ENCODE peak calls at places on chromosome 6, in five cellular contexts. One of them, this sample, is unnamed. For H3K9me3, the result is how much of the 10 kb centered on the place peaks cover.

GRCh38 chr6:105757512-105758200 is 328.5 kb upstream of the PRDM1 start:
- DNase-seq in psoas muscle: no peak
- DNase-seq in CD8-positive, alpha-beta memory T cell: no peak
- DNase-seq in naive thymus-derived CD4-positive, alpha-beta T cell: no peak
- DNase-seq in heart right ventricle: no peak
- DNase-seq in this sample: no peak

GRCh38 chr6:14863896-14864850 is 381.7 kb upstream of the JARID2 start:
- DNase-seq in psoas muscle: no peak
- DNase-seq in heart right ventricle: no peak
- DNase-seq in CD8-positive, alpha-beta memory T cell: no peak
- DNase-seq in naive thymus-derived CD4-positive, alpha-beta T cell: no peak
- DNase-seq in this sample: no peak

GRCh38 chr6:54084234-54084633 is 27.0 kb upstream of the MLIP start:
- DNase-seq in heart right ventricle: no peak
- DNase-seq in psoas muscle: no peak
- DNase-seq in naive thymus-derived CD4-positive, alpha-beta T cell: no peak
- DNase-seq in CD8-positive, alpha-beta memory T cell: no peak
- DNase-seq in this sample: no peak

GRCh38 chr6:49849121-49849907 is 17.0 kb downstream of the CRISP1 start:
- DNase-seq in psoas muscle: no peak
- DNase-seq in CD8-positive, alpha-beta memory T cell: peak
- DNase-seq in heart right ventricle: no peak
- DNase-seq in naive thymus-derived CD4-positive, alpha-beta T cell: no peak
- DNase-seq in this sample: no peak

GRCh38 chr6:164897523-164898094 is 411.8 kb downstream of the C6orf118 start:
- DNase-seq in psoas muscle: no peak
- DNase-seq in heart right ventricle: no peak
- DNase-seq in CD8-positive, alpha-beta memory T cell: no peak
- DNase-seq in naive thymus-derived CD4-positive, alpha-beta T cell: no peak
- DNase-seq in this sample: no peak

GRCh38 chr6:170160031-170160627 is 130.7 kb downstream of the DLL1 start:
- DNase-seq in heart right ventricle: no peak
- DNase-seq in psoas muscle: no peak
- DNase-seq in CD8-positive, alpha-beta memory T cell: peak
- DNase-seq in naive thymus-derived CD4-positive, alpha-beta T cell: no peak
- DNase-seq in this sample: no peak

GRCh38 chr6:24524801-24525200 is 30.0 kb downstream of the ALDH5A1 start:
- DNase-seq in CD8-positive, alpha-beta memory T cell: peak
- DNase-seq in psoas muscle: no peak
- DNase-seq in naive thymus-derived CD4-positive, alpha-beta T cell: peak
- DNase-seq in heart right ventricle: no peak
- DNase-seq in this sample: no peak

GRCh38 chr6:125944434-125944816 is 12.1 kb upstream of the HINT3 start:
- DNase-seq in heart right ventricle: peak
- DNase-seq in naive thymus-derived CD4-positive, alpha-beta T cell: no peak
- DNase-seq in psoas muscle: peak
- DNase-seq in CD8-positive, alpha-beta memory T cell: no peak
- DNase-seq in this sample: no peak

GRCh38 chr6:163354085-163354484 is 60.4 kb upstream of the QKI start:
- DNase-seq in naive thymus-derived CD4-positive, alpha-beta T cell: no peak
- DNase-seq in CD8-positive, alpha-beta memory T cell: no peak
- DNase-seq in psoas muscle: no peak
- DNase-seq in heart right ventricle: no peak
- DNase-seq in this sample: no peak

GRCh38 chr6:90284745-90285481 is 11.7 kb downstream of the BACH2 start:
- DNase-seq in psoas muscle: no peak
- DNase-seq in CD8-positive, alpha-beta memory T cell: peak
- DNase-seq in heart right ventricle: no peak
- DNase-seq in naive thymus-derived CD4-positive, alpha-beta T cell: peak
- DNase-seq in this sample: no peak

DNA sequence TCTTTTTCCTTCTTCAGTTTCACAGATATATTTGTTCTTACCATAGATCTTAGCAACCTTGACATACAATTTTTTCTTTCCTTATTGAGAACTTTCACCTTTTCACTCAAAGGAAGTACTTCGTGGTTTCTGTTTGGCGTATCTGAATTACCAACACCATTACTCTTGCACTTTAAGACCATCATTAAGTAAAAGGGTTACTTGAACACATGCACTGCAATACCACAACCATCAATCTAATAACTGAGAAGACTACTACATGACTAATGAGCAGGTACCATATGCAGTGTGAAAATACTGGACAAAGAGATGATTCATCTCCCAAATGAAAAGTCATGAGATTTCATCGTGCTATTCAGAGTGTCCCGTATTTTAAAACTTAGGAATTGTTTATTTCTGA is 21.7 kb upstream of the SENP6 start:
- DNase-seq in CD8-positive, alpha-beta memory T cell: no peak
- DNase-seq in psoas muscle: no peak
- DNase-seq in naive thymus-derived CD4-positive, alpha-beta T cell: no peak
- DNase-seq in heart right ventricle: no peak
- DNase-seq in this sample: no peak
- H3K9me3 ChIP-seq in CD8-positive, alpha-beta memory T cell: under half
- H3K9me3 ChIP-seq in psoas muscle: under half
- H3K9me3 ChIP-seq in naive thymus-derived CD4-positive, alpha-beta T cell: under half
- H3K9me3 ChIP-seq in heart right ventricle: under half
- H3K9me3 ChIP-seq in this sample: under half

GRCh38 chr6:364609-365540 is 26.7 kb upstream of the IRF4 start:
- DNase-seq in psoas muscle: no peak
- DNase-seq in heart right ventricle: no peak
- DNase-seq in CD8-positive, alpha-beta memory T cell: no peak
- DNase-seq in naive thymus-derived CD4-positive, alpha-beta T cell: no peak
- DNase-seq in this sample: no peak

GRCh38 chr6:366972-367794 is 24.4 kb upstream of the IRF4 start:
- DNase-seq in heart right ventricle: no peak
- DNase-seq in naive thymus-derived CD4-positive, alpha-beta T cell: no peak
- DNase-seq in CD8-positive, alpha-beta memory T cell: no peak
- DNase-seq in psoas muscle: no peak
- DNase-seq in this sample: no peak

GRCh38 chr6:367891-368630 is 23.5 kb upstream of the IRF4 start:
- DNase-seq in naive thymus-derived CD4-positive, alpha-beta T cell: no peak
- DNase-seq in heart right ventricle: no peak
- DNase-seq in psoas muscle: no peak
- DNase-seq in CD8-positive, alpha-beta memory T cell: no peak
- DNase-seq in this sample: no peak

GRCh38 chr6:365835-366234 is 25.7 kb upstream of the IRF4 start:
- DNase-seq in psoas muscle: no peak
- DNase-seq in CD8-positive, alpha-beta memory T cell: no peak
- DNase-seq in heart right ventricle: no peak
- DNase-seq in naive thymus-derived CD4-positive, alpha-beta T cell: no peak
- DNase-seq in this sample: no peak

GRCh38 chr6:366389-366788 is 25.2 kb upstream of the IRF4 start:
- DNase-seq in heart right ventricle: no peak
- DNase-seq in naive thymus-derived CD4-positive, alpha-beta T cell: no peak
- DNase-seq in psoas muscle: no peak
- DNase-seq in CD8-positive, alpha-beta memory T cell: no peak
- DNase-seq in this sample: no peak
- H3K9me3 ChIP-seq in heart right ventricle: under half
- H3K9me3 ChIP-seq in naive thymus-derived CD4-positive, alpha-beta T cell: under half
- H3K9me3 ChIP-seq in psoas muscle: under half
- H3K9me3 ChIP-seq in CD8-positive, alpha-beta memory T cell: under half
- H3K9me3 ChIP-seq in this sample: under half

GRCh38 chr6:130995783-130996447 is 67.1 kb downstream of the EPB41L2 start:
- DNase-seq in naive thymus-derived CD4-positive, alpha-beta T cell: no peak
- DNase-seq in psoas muscle: no peak
- DNase-seq in CD8-positive, alpha-beta memory T cell: no peak
- DNase-seq in heart right ventricle: no peak
- DNase-seq in this sample: no peak

GRCh38 chr6:130996635-130997034 is 66.4 kb downstream of the EPB41L2 start:
- DNase-seq in naive thymus-derived CD4-positive, alpha-beta T cell: no peak
- DNase-seq in heart right ventricle: no peak
- DNase-seq in CD8-positive, alpha-beta memory T cell: no peak
- DNase-seq in psoas muscle: no peak
- DNase-seq in this sample: no peak

GRCh38 chr6:130994319-130995097 is 68.5 kb downstream of the EPB41L2 start:
- DNase-seq in CD8-positive, alpha-beta memory T cell: no peak
- DNase-seq in psoas muscle: no peak
- DNase-seq in naive thymus-derived CD4-positive, alpha-beta T cell: no peak
- DNase-seq in heart right ventricle: no peak
- DNase-seq in this sample: no peak

GRCh38 chr6:130993292-130993765 is 69.7 kb downstream of the EPB41L2 start:
- DNase-seq in psoas muscle: peak
- DNase-seq in naive thymus-derived CD4-positive, alpha-beta T cell: no peak
- DNase-seq in CD8-positive, alpha-beta memory T cell: no peak
- DNase-seq in heart right ventricle: no peak
- DNase-seq in this sample: no peak

DNA sequence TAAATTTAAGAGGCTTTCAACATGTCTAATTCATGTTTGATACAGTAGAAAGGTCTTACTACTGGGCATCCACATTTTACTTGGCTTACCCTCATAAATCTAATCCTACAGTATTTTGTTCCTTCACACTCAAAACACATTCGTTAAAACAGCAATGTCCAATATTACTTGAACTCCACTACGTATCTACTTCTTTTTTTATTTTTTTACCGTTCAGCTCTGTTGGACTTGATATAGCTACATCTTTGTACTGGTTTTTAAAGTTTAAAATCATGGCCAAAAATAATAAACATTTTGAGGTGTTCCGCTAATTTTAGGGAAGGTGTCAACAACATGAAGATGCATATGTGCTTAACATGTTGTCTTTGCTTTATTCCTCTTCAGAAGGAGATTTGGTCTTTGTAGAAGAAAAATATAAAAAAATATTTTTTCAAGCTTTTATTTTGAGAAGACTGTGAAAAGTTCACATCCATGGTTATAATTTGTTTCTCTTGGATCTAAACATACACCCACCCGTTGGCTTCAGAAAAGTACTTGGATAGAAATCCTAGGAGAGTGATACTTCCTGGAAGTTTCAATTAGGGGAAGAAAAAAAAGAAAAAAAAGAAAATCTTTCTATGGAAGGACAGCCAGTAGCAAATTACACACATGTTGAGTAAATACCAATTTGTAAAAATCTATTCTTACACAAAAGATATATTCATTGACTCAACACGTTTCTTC is 71.5 kb downstream of the EPB41L2 start:
- DNase-seq in naive thymus-derived CD4-positive, alpha-beta T cell: no peak
- DNase-seq in heart right ventricle: no peak
- DNase-seq in psoas muscle: no peak
- DNase-seq in CD8-positive, alpha-beta memory T cell: no peak
- DNase-seq in this sample: no peak
- H3K9me3 ChIP-seq in naive thymus-derived CD4-positive, alpha-beta T cell: under half
- H3K9me3 ChIP-seq in heart right ventricle: under half
- H3K9me3 ChIP-seq in psoas muscle: under half
- H3K9me3 ChIP-seq in CD8-positive, alpha-beta memory T cell: under half
- H3K9me3 ChIP-seq in this sample: under half

GRCh38 chr6:27358786-27359185 is 29.8 kb upstream of the ZNF391 start:
- DNase-seq in naive thymus-derived CD4-positive, alpha-beta T cell: no peak
- DNase-seq in CD8-positive, alpha-beta memory T cell: no peak
- DNase-seq in heart right ventricle: no peak
- DNase-seq in psoas muscle: no peak
- DNase-seq in this sample: no peak
- H3K9me3 ChIP-seq in naive thymus-derived CD4-positive, alpha-beta T cell: under half
- H3K9me3 ChIP-seq in CD8-positive, alpha-beta memory T cell: under half
- H3K9me3 ChIP-seq in heart right ventricle: under half
- H3K9me3 ChIP-seq in psoas muscle: half or more
- H3K9me3 ChIP-seq in this sample: under half

GRCh38 chr6:347232-347631 is 44.3 kb upstream of the IRF4 start:
- DNase-seq in psoas muscle: no peak
- DNase-seq in CD8-positive, alpha-beta memory T cell: no peak
- DNase-seq in naive thymus-derived CD4-positive, alpha-beta T cell: no peak
- DNase-seq in heart right ventricle: no peak
- DNase-seq in this sample: no peak
- H3K9me3 ChIP-seq in psoas muscle: under half
- H3K9me3 ChIP-seq in CD8-positive, alpha-beta memory T cell: under half
- H3K9me3 ChIP-seq in naive thymus-derived CD4-positive, alpha-beta T cell: under half
- H3K9me3 ChIP-seq in heart right ventricle: under half
- H3K9me3 ChIP-seq in this sample: under half

GRCh38 chr6:124480021-124480430 is 482.2 kb upstream of the RNF217 start:
- DNase-seq in naive thymus-derived CD4-positive, alpha-beta T cell: no peak
- DNase-seq in psoas muscle: no peak
- DNase-seq in CD8-positive, alpha-beta memory T cell: no peak
- DNase-seq in heart right ventricle: no peak
- DNase-seq in this sample: no peak
- H3K9me3 ChIP-seq in naive thymus-derived CD4-positive, alpha-beta T cell: under half
- H3K9me3 ChIP-seq in psoas muscle: under half
- H3K9me3 ChIP-seq in CD8-positive, alpha-beta memory T cell: under half
- H3K9me3 ChIP-seq in heart right ventricle: under half
- H3K9me3 ChIP-seq in this sample: under half

GRCh38 chr6:168641455-168641854 is 200.5 kb downstream of the SMOC2 start:
- DNase-seq in naive thymus-derived CD4-positive, alpha-beta T cell: no peak
- DNase-seq in CD8-positive, alpha-beta memory T cell: no peak
- DNase-seq in psoas muscle: no peak
- DNase-seq in heart right ventricle: no peak
- DNase-seq in this sample: no peak
- H3K9me3 ChIP-seq in naive thymus-derived CD4-positive, alpha-beta T cell: under half
- H3K9me3 ChIP-seq in CD8-positive, alpha-beta memory T cell: under half
- H3K9me3 ChIP-seq in psoas muscle: under half
- H3K9me3 ChIP-seq in heart right ventricle: under half
- H3K9me3 ChIP-seq in this sample: under half

GRCh38 chr6:42505377-42505702 is 53.6 kb upstream of the TRERF1 start:
- DNase-seq in psoas muscle: no peak
- DNase-seq in heart right ventricle: no peak
- DNase-seq in naive thymus-derived CD4-positive, alpha-beta T cell: no peak
- DNase-seq in CD8-positive, alpha-beta memory T cell: no peak
- DNase-seq in this sample: no peak
- H3K9me3 ChIP-seq in psoas muscle: under half
- H3K9me3 ChIP-seq in heart right ventricle: under half
- H3K9me3 ChIP-seq in naive thymus-derived CD4-positive, alpha-beta T cell: under half
- H3K9me3 ChIP-seq in CD8-positive, alpha-beta memory T cell: under half
- H3K9me3 ChIP-seq in this sample: under half

GRCh38 chr6:23140879-23141278 is 571.5 kb downstream of the HDGFL1 start:
- DNase-seq in naive thymus-derived CD4-positive, alpha-beta T cell: no peak
- DNase-seq in heart right ventricle: no peak
- DNase-seq in psoas muscle: no peak
- DNase-seq in CD8-positive, alpha-beta memory T cell: no peak
- DNase-seq in this sample: no peak

DNA sequence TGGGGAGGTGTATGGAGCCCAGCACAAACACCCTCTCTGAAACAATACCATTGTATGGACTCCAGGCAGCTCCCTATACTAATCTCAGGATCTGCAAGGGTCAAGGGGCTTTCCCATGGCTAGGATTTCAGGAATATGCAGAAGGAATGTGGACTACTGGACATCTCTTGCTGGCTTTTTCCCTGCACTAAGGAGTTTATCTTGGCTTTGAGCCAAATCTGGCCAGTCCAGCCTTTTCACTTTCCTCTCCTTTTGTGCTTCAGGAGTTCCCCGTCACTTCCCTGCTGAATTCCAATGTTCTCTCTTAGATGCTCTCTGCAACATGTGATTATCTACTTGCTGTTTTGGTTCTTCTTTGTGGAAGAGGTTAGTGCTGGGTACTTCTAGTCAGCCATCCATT is 568.2 kb downstream of the HDGFL1 start:
- DNase-seq in heart right ventricle: no peak
- DNase-seq in psoas muscle: no peak
- DNase-seq in CD8-positive, alpha-beta memory T cell: no peak
- DNase-seq in naive thymus-derived CD4-positive, alpha-beta T cell: no peak
- DNase-seq in this sample: no peak
- H3K9me3 ChIP-seq in heart right ventricle: under half
- H3K9me3 ChIP-seq in psoas muscle: under half
- H3K9me3 ChIP-seq in CD8-positive, alpha-beta memory T cell: under half
- H3K9me3 ChIP-seq in naive thymus-derived CD4-positive, alpha-beta T cell: under half
- H3K9me3 ChIP-seq in this sample: under half

GRCh38 chr6:32519910-32520258 is 10.2 kb downstream of the HLA-DRB5 start:
- DNase-seq in CD8-positive, alpha-beta memory T cell: no peak
- DNase-seq in psoas muscle: no peak
- DNase-seq in naive thymus-derived CD4-positive, alpha-beta T cell: no peak
- DNase-seq in heart right ventricle: no peak
- DNase-seq in this sample: no peak
- H3K9me3 ChIP-seq in CD8-positive, alpha-beta memory T cell: under half
- H3K9me3 ChIP-seq in psoas muscle: under half
- H3K9me3 ChIP-seq in naive thymus-derived CD4-positive, alpha-beta T cell: under half
- H3K9me3 ChIP-seq in heart right ventricle: under half
- H3K9me3 ChIP-seq in this sample: under half